ENCODE peak calls at places on chromosomes 2 and 18, in eight cellular contexts. N, E, G, I, F, D, W and B are unnamed samples.
A peak's percentile ranks its signal among the peaks of the same experiment; 100 is the strongest.

GRCh38 chr2:42021490-42021889 is 26.3 kb upstream of the PKDCC start:
- DNase-seq in N (peak; percentile 91), E (no peak), G (peak; percentile 58), I (no peak), F (no peak), D (no peak), W (no peak), B (no peak)

GRCh38 chr2:71759056-71759455 is 305.7 kb downstream of the DYSF start:
- DNase-seq in N (peak; percentile 66), E (no peak), G (no peak), I (no peak), F (no peak), D (no peak), W (no peak), B (no peak)

GRCh38 chr18:26230497-26230896 is 4.3 kb downstream of the TAF4B start:
- DNase-seq in N (no peak), E (no peak), G (no peak), I (no peak), F (no peak), D (no peak), W (no peak), B (no peak)

GRCh38 chr2:234873828-234874173 is 78.0 kb upstream of the SH3BP4 start:
- DNase-seq in N (peak; percentile 18), E (no peak), G (peak; percentile 26), I (no peak), F (no peak), D (no peak), W (no peak), B (peak; percentile 26)

GRCh38 chr2:132824716-132825115 is 154.7 kb upstream of the LYPD1 start:
- DNase-seq in N (peak; percentile 29), E (no peak), G (no peak), I (no peak), F (no peak), D (no peak), W (no peak), B (no peak)

GRCh38 chr2:202718614-202719013 is 83.8 kb downstream of the FAM117B start:
- DNase-seq in N (peak; percentile 51), E (no peak), G (peak; percentile 16), I (no peak), F (no peak), D (no peak), W (no peak), B (no peak)

GRCh38 chr2:190425221-190425866 is 17.2 kb downstream of the MFSD6 start:
- DNase-seq in N (no peak), E (no peak), G (no peak), I (no peak), F (no peak), D (no peak), W (no peak), B (no peak)

GRCh38 chr18:48629730-48630324 is 91.0 kb downstream of the CTIF start:
- DNase-seq in N (peak; percentile 95), E (no peak), G (peak; percentile 66), I (no peak), F (no peak), D (no peak), W (no peak), B (peak; percentile 47)

GRCh38 chr18:34901299-34901698 is 139.9 kb upstream of the MAPRE2 start:
- DNase-seq in N (peak; percentile 50), E (no peak), G (no peak), I (no peak), F (no peak), D (no peak), W (no peak), B (no peak)

GRCh38 chr2:120886967-120887672 is 151.5 kb downstream of the GLI2 start:
- DNase-seq in N (no peak), E (no peak), G (no peak), I (no peak), F (no peak), D (no peak), W (no peak), B (no peak)

GRCh38 chr2:85431787-85432186 is 13.3 kb downstream of the SH2D6 start:
- DNase-seq in N (no peak), E (no peak), G (no peak), I (no peak), F (no peak), D (no peak), W (peak; percentile 33), B (no peak)

GRCh38 chr2:99677814-99678213 is 188.0 kb upstream of the REV1 start:
- DNase-seq in N (no peak), E (no peak), G (no peak), I (no peak), F (no peak), D (no peak), W (no peak), B (no peak)

GRCh38 chr2:234339016-234339415 is 157.9 kb downstream of the ARL4C start:
- DNase-seq in N (no peak), E (no peak), G (no peak), I (no peak), F (no peak), D (no peak), W (no peak), B (no peak)

GRCh38 chr2:176817061-176817565 is 395.5 kb upstream of the HNRNPA3 start:
- DNase-seq in N (no peak), E (peak; percentile 31), G (peak; percentile 53), I (no peak), F (no peak), D (no peak), W (no peak), B (no peak)

GRCh38 chr2:67802824-67803223 is 260.0 kb downstream of the C1D start:
- DNase-seq in N (no peak), E (no peak), G (no peak), I (no peak), F (no peak), D (no peak), W (no peak), B (no peak)

GRCh38 chr2:161239416-161240109 is 68.7 kb upstream of the PSMD14 start:
- DNase-seq in N (no peak), E (no peak), G (no peak), I (no peak), F (no peak), D (no peak), W (no peak), B (no peak)

GRCh38 chr18:28075501-28075900 is 101.4 kb downstream of the CDH2 start:
- DNase-seq in N (peak; percentile 28), E (no peak), G (no peak), I (no peak), F (no peak), D (no peak), W (no peak), B (no peak)

GRCh38 chr2:44061876-44062275 is 66.1 kb upstream of the LRPPRC start:
- DNase-seq in N (no peak), E (no peak), G (peak; percentile 21), I (no peak), F (no peak), D (no peak), W (no peak), B (no peak)

GRCh38 chr2:169491378-169491777 is 12.1 kb downstream of the BBS5 start:
- DNase-seq in N (no peak), E (no peak), G (no peak), I (no peak), F (no peak), D (no peak), W (no peak), B (no peak)

GRCh38 chr2:119697290-119698013 is 18.5 kb downstream of the TMEM177 start:
- DNase-seq in N (no peak), E (peak; percentile 31), G (no peak), I (no peak), F (no peak), D (no peak), W (no peak), B (no peak)